ENCODE peak calls at places on chromosomes 5 and 9, in eight cellular contexts. T is smooth muscle cell of the brain vasculature; A is left kidney; K is progenitor cell of endocrine pancreas; P is HTR-8/SVneo; G is fibroblast of mammary gland; O is M059J; H is stimulated activated naive B cell treated with anti-CD40 and anti-IgM and Interleukin-4, amounts not matched to agents 10 μg/mL and 1 μg/mL and 100 μg/mL, for 72 hours. E is an unnamed sample.

GRCh38 chr9:137956688-137957385 is 79.3 kb downstream of the CACNA1B start:
- DNase-seq in T (no peak), A (no peak), K (no peak), P (no peak), G (no peak), O (peak), H (no peak), E (no peak)

GRCh38 chr9:107707915-107708441 is 218.4 kb upstream of the KLF4 start:
- DNase-seq in T (no peak), A (no peak), K (no peak), P (no peak), G (peak), O (peak), H (no peak), E (peak)

GRCh38 chr5:109739741-109740140 is 50.0 kb downstream of the MAN2A1 start:
- DNase-seq in T (no peak), A (peak), K (no peak), P (peak), G (peak), O (peak), H (no peak), E (peak)

GRCh38 chr5:134146651-134147544 is 29.9 kb downstream of the SKP1 start:
- DNase-seq in T (no peak), A (no peak), K (no peak), P (no peak), G (peak), O (no peak), H (no peak), E (no peak)

GRCh38 chr5:159463590-159464321 is 133.5 kb upstream of the IL12B start:
- DNase-seq in T (no peak), A (no peak), K (no peak), P (peak), G (no peak), O (peak), H (no peak), E (peak)

GRCh38 chr9:136323420-136323819 is 3.9 kb upstream of the GPSM1 start:
- DNase-seq in T (no peak), A (no peak), K (no peak), P (no peak), G (no peak), O (no peak), H (no peak), E (no peak)

GRCh38 chr5:2192496-2192895 is 309.8 kb upstream of the IRX4 start:
- DNase-seq in T (no peak), A (no peak), K (peak), P (no peak), G (no peak), O (no peak), H (no peak), E (no peak)

GRCh38 chr9:129597355-129598088 is 23.4 kb downstream of the C9orf50 start:
- DNase-seq in T (no peak), A (peak), K (peak), P (no peak), G (peak), O (no peak), H (no peak), E (no peak)

GRCh38 chr5:173334808-173335207 is 6.6 kb upstream of the STC2 start:
- DNase-seq in T (no peak), A (no peak), K (no peak), P (no peak), G (no peak), O (no peak), H (no peak), E (no peak)

GRCh38 chr5:66171349-66172344 is 27.5 kb downstream of the SREK1 start:
- DNase-seq in T (peak), A (peak), K (no peak), P (peak), G (peak), O (peak), H (no peak), E (peak)

GRCh38 chr9:83628540-83628939 is 5.6 kb downstream of the IDNK start:
- DNase-seq in T (no peak), A (no peak), K (no peak), P (no peak), G (peak), O (no peak), H (no peak), E (no peak)

GRCh38 chr5:154409230-154409840 is 36.5 kb upstream of the SAP30L start:
- DNase-seq in T (no peak), A (no peak), K (no peak), P (no peak), G (no peak), O (no peak), H (no peak), E (no peak)

GRCh38 chr5:89817841-89818240 is 591.7 kb downstream of the CETN3 start:
- DNase-seq in T (no peak), A (no peak), K (no peak), P (no peak), G (no peak), O (no peak), H (no peak), E (no peak)

GRCh38 chr9:24844217-24844616 is 298.5 kb upstream of the IZUMO3 start:
- DNase-seq in T (no peak), A (no peak), K (no peak), P (no peak), G (no peak), O (no peak), H (no peak), E (no peak)